ENCODE peak calls at places on chromosomes 12 and 14, in four cellular contexts. Z, W, Q and V are unnamed samples.

GRCh38 chr14:59159169-59159568 is 29.3 kb upstream of the DAAM1 start:
- DNase-seq in Z (no peak), W (no peak), Q (no peak), V (peak; percentile 65)

GRCh38 chr14:67717048-67717447 is 15.4 kb downstream of the RDH12 start:
- DNase-seq in Z (no peak), W (no peak), Q (no peak), V (no peak)

GRCh38 chr14:102945346-102946130 is 23.1 kb downstream of the AMN start:
- DNase-seq in Z (no peak), W (no peak), Q (no peak), V (peak; percentile 84)

GRCh38 chr14:93137864-93138263 is 22.1 kb upstream of the ITPK1 start:
- DNase-seq in Z (peak; percentile 85), W (no peak), Q (peak; percentile 62), V (peak; percentile 12)

GRCh38 chr12:107243316-107243715 is 150.0 kb upstream of the CRY1 start:
- DNase-seq in Z (no peak), W (no peak), Q (no peak), V (no peak)

GRCh38 chr14:59229653-59230406 is 41.4 kb downstream of the DAAM1 start:
- DNase-seq in Z (no peak), W (no peak), Q (no peak), V (no peak)

GRCh38 chr14:90660865-90661570 is 155.2 kb downstream of the TTC7B start:
- DNase-seq in Z (peak; percentile 53), W (no peak), Q (no peak), V (no peak)

GRCh38 chr12:88684610-88685009 is 104.3 kb upstream of the KITLG start:
- DNase-seq in Z (no peak), W (no peak), Q (no peak), V (no peak)

GRCh38 chr12:108424816-108425215 is 85.7 kb upstream of the CMKLR1 start:
- DNase-seq in Z (no peak), W (no peak), Q (no peak), V (no peak)

GRCh38 chr12:79681008-79681590 is 9.7 kb downstream of the PAWR start:
- DNase-seq in Z (no peak), W (no peak), Q (peak; percentile 74), V (peak; percentile 83)

GRCh38 chr14:60090864-60091519 is 731 bp upstream of the PCNX4 start:
- DNase-seq in Z (peak; percentile 35), W (peak; percentile 60), Q (peak; percentile 49), V (peak; percentile 64)

GRCh38 chr12:42213023-42213422 is 25.0 kb downstream of the YAF2 start:
- DNase-seq in Z (no peak), W (no peak), Q (peak; percentile 66), V (peak; percentile 59)

GRCh38 chr14:70652871-70653270 is 11.2 kb downstream of the TTC9 start:
- DNase-seq in Z (no peak), W (no peak), Q (peak; percentile 84), V (no peak)

GRCh38 chr12:48954781-48955501 is 2.3 kb downstream of the ARF3 start:
- DNase-seq in Z (no peak), W (no peak), Q (no peak), V (no peak)

GRCh38 chr14:62269204-62269603 is 507.0 kb downstream of the SNAPC1 start:
- DNase-seq in Z (no peak), W (peak; percentile 13), Q (no peak), V (peak; percentile 25)

GRCh38 chr12:89995870-89996269 is 287.2 kb upstream of the ATP2B1 start:
- DNase-seq in Z (no peak), W (no peak), Q (no peak), V (peak; percentile 33)

GRCh38 chr12:95976416-95976832 is 19.7 kb downstream of the HAL start:
- DNase-seq in Z (no peak), W (no peak), Q (peak; percentile 73), V (peak; percentile 15)

GRCh38 chr14:89013698-89014569 is 189.5 kb downstream of the TTC8 start:
- DNase-seq in Z (no peak), W (no peak), Q (no peak), V (no peak)

GRCh38 chr14:90382491-90383125 is 14.2 kb upstream of the CALM1 start:
- DNase-seq in Z (peak; percentile 71), W (peak; percentile 74), Q (peak; percentile 73), V (peak; percentile 79)

GRCh38 chr12:51345681-51346080 is 798 bp downstream of the CELA1 start:
- DNase-seq in Z (no peak), W (no peak), Q (peak; percentile 14), V (peak; percentile 16)

GRCh38 chr14:100285021-100285912 is 21.0 kb downstream of the SLC25A29 start:
- DNase-seq in Z (peak; percentile 51), W (no peak), Q (peak; percentile 76), V (peak; percentile 32)

GRCh38 chr12:14167005-14167628 is 185.7 kb upstream of the GRIN2B start:
- DNase-seq in Z (peak; percentile 55), W (peak; percentile 23), Q (peak; percentile 61), V (peak; percentile 41)

GRCh38 chr12:118299791-118300460 is 72.8 kb downstream of the TAOK3 start:
- DNase-seq in Z (no peak), W (no peak), Q (no peak), V (no peak)

GRCh38 chr12:131982041-131982440 is 32.3 kb downstream of the EP400 start:
- DNase-seq in Z (no peak), W (no peak), Q (no peak), V (no peak)

GRCh38 chr14:51180577-51180976 is 59.5 kb upstream of the TMX1 start:
- DNase-seq in Z (no peak), W (no peak), Q (peak; percentile 49), V (no peak)

GRCh38 chr12:28017126-28017872 is 44.8 kb upstream of the PTHLH start:
- DNase-seq in Z (no peak), W (no peak), Q (no peak), V (no peak)

GRCh38 chr12:49505672-49506071 is 33.2 kb upstream of the KCNH3 start:
- DNase-seq in Z (no peak), W (no peak), Q (no peak), V (peak; percentile 62)

GRCh38 chr12:81759215-81759991 is at the start of gene PPFIA2:
- DNase-seq in Z (peak; percentile 13), W (peak; percentile 34), Q (peak; percentile 33), V (peak; percentile 4)

GRCh38 chr14:66288511-66288910 is 197.7 kb upstream of the CCDC196 start:
- DNase-seq in Z (no peak), W (no peak), Q (peak; percentile 83), V (no peak)

GRCh38 chr12:42759622-42760273 is 170.2 kb upstream of the PRICKLE1 start:
- DNase-seq in Z (peak; percentile 70), W (peak; percentile 85), Q (peak; percentile 69), V (peak; percentile 77)